ENCODE peak calls at places on chromosomes 13 and 19, in eight cellular contexts. One of them, this sample, is unnamed.

GRCh38 chr13:20711301-20712044 is 8.0 kb downstream of the IL17D start:
- DNase-seq in left colon: no peak
- DNase-seq in astrocyte: no peak
- DNase-seq in stimulated activated CD4-positive, alpha-beta T cell treated with anti-CD3 and anti-CD28 coated beads, Interleukin-15, amount 100 ng/mL, for 48 hours: no peak
- DNase-seq in HFF-Myc: no peak
- DNase-seq in nephron progenitor cell: peak
- DNase-seq in hepatic stellate cell: no peak
- DNase-seq in RPMI7951: no peak
- DNase-seq in this sample: no peak

GRCh38 chr13:30124131-30124768 is 183.1 kb downstream of the KATNAL1 start:
- DNase-seq in left colon: peak
- DNase-seq in astrocyte: no peak
- DNase-seq in stimulated activated CD4-positive, alpha-beta T cell treated with anti-CD3 and anti-CD28 coated beads, Interleukin-15, amount 100 ng/mL, for 48 hours: no peak
- DNase-seq in HFF-Myc: no peak
- DNase-seq in nephron progenitor cell: no peak
- DNase-seq in hepatic stellate cell: no peak
- DNase-seq in RPMI7951: no peak
- DNase-seq in this sample: no peak

GRCh38 chr19:41195675-41196497 is 2.9 kb downstream of the CYP2S1 start:
- DNase-seq in left colon: no peak
- DNase-seq in astrocyte: no peak
- DNase-seq in stimulated activated CD4-positive, alpha-beta T cell treated with anti-CD3 and anti-CD28 coated beads, Interleukin-15, amount 100 ng/mL, for 48 hours: no peak
- DNase-seq in HFF-Myc: no peak
- DNase-seq in nephron progenitor cell: no peak
- DNase-seq in hepatic stellate cell: peak
- DNase-seq in RPMI7951: peak
- DNase-seq in this sample: no peak

GRCh38 chr19:10915511-10916091 is 12.8 kb downstream of the YIPF2 start:
- DNase-seq in left colon: no peak
- DNase-seq in astrocyte: peak
- DNase-seq in stimulated activated CD4-positive, alpha-beta T cell treated with anti-CD3 and anti-CD28 coated beads, Interleukin-15, amount 100 ng/mL, for 48 hours: no peak
- DNase-seq in HFF-Myc: peak
- DNase-seq in nephron progenitor cell: no peak
- DNase-seq in hepatic stellate cell: peak
- DNase-seq in RPMI7951: peak
- DNase-seq in this sample: no peak

GRCh38 chr13:32178763-32179162 is 136.4 kb downstream of the ZAR1L start:
- DNase-seq in left colon: no peak
- DNase-seq in astrocyte: no peak
- DNase-seq in stimulated activated CD4-positive, alpha-beta T cell treated with anti-CD3 and anti-CD28 coated beads, Interleukin-15, amount 100 ng/mL, for 48 hours: no peak
- DNase-seq in HFF-Myc: no peak
- DNase-seq in nephron progenitor cell: no peak
- DNase-seq in hepatic stellate cell: no peak
- DNase-seq in RPMI7951: no peak
- DNase-seq in this sample: no peak

GRCh38 chr13:19981685-19982238 is 23.2 kb downstream of the ZMYM2 start:
- DNase-seq in left colon: no peak
- DNase-seq in astrocyte: no peak
- DNase-seq in stimulated activated CD4-positive, alpha-beta T cell treated with anti-CD3 and anti-CD28 coated beads, Interleukin-15, amount 100 ng/mL, for 48 hours: no peak
- DNase-seq in HFF-Myc: no peak
- DNase-seq in nephron progenitor cell: no peak
- DNase-seq in hepatic stellate cell: peak
- DNase-seq in RPMI7951: no peak
- DNase-seq in this sample: no peak

GRCh38 chr13:61600360-61601033 is 184.8 kb upstream of the PCDH20 start:
- DNase-seq in left colon: no peak
- DNase-seq in astrocyte: no peak
- DNase-seq in stimulated activated CD4-positive, alpha-beta T cell treated with anti-CD3 and anti-CD28 coated beads, Interleukin-15, amount 100 ng/mL, for 48 hours: no peak
- DNase-seq in HFF-Myc: no peak
- DNase-seq in nephron progenitor cell: no peak
- DNase-seq in hepatic stellate cell: no peak
- DNase-seq in RPMI7951: no peak
- DNase-seq in this sample: no peak

GRCh38 chr19:50465986-50466771 is 10.1 kb upstream of the EMC10 start:
- DNase-seq in left colon: peak
- DNase-seq in astrocyte: no peak
- DNase-seq in stimulated activated CD4-positive, alpha-beta T cell treated with anti-CD3 and anti-CD28 coated beads, Interleukin-15, amount 100 ng/mL, for 48 hours: no peak
- DNase-seq in HFF-Myc: no peak
- DNase-seq in nephron progenitor cell: peak
- DNase-seq in hepatic stellate cell: peak
- DNase-seq in RPMI7951: peak
- DNase-seq in this sample: no peak

GRCh38 chr13:90455861-90456260 is 891.6 kb upstream of the MIR17HG start:
- DNase-seq in left colon: no peak
- DNase-seq in astrocyte: no peak
- DNase-seq in stimulated activated CD4-positive, alpha-beta T cell treated with anti-CD3 and anti-CD28 coated beads, Interleukin-15, amount 100 ng/mL, for 48 hours: no peak
- DNase-seq in HFF-Myc: no peak
- DNase-seq in nephron progenitor cell: no peak
- DNase-seq in hepatic stellate cell: no peak
- DNase-seq in RPMI7951: no peak
- DNase-seq in this sample: no peak

GRCh38 chr13:109226631-109227030 is 559.8 kb downstream of the IRS2 start:
- DNase-seq in left colon: no peak
- DNase-seq in astrocyte: peak
- DNase-seq in stimulated activated CD4-positive, alpha-beta T cell treated with anti-CD3 and anti-CD28 coated beads, Interleukin-15, amount 100 ng/mL, for 48 hours: no peak
- DNase-seq in HFF-Myc: no peak
- DNase-seq in nephron progenitor cell: no peak
- DNase-seq in hepatic stellate cell: no peak
- DNase-seq in RPMI7951: no peak
- DNase-seq in this sample: no peak

GRCh38 chr13:62085337-62085736 is 669.7 kb upstream of the PCDH20 start:
- DNase-seq in left colon: no peak
- DNase-seq in astrocyte: no peak
- DNase-seq in stimulated activated CD4-positive, alpha-beta T cell treated with anti-CD3 and anti-CD28 coated beads, Interleukin-15, amount 100 ng/mL, for 48 hours: no peak
- DNase-seq in HFF-Myc: no peak
- DNase-seq in nephron progenitor cell: no peak
- DNase-seq in hepatic stellate cell: no peak
- DNase-seq in RPMI7951: no peak
- DNase-seq in this sample: no peak

GRCh38 chr13:34816118-34816517 is 126.0 kb upstream of the NBEA start:
- DNase-seq in left colon: no peak
- DNase-seq in astrocyte: no peak
- DNase-seq in stimulated activated CD4-positive, alpha-beta T cell treated with anti-CD3 and anti-CD28 coated beads, Interleukin-15, amount 100 ng/mL, for 48 hours: no peak
- DNase-seq in HFF-Myc: no peak
- DNase-seq in nephron progenitor cell: no peak
- DNase-seq in hepatic stellate cell: no peak
- DNase-seq in RPMI7951: no peak
- DNase-seq in this sample: no peak

GRCh38 chr13:106210327-106210726 is 325.1 kb downstream of the EFNB2 start:
- DNase-seq in left colon: no peak
- DNase-seq in astrocyte: no peak
- DNase-seq in stimulated activated CD4-positive, alpha-beta T cell treated with anti-CD3 and anti-CD28 coated beads, Interleukin-15, amount 100 ng/mL, for 48 hours: no peak
- DNase-seq in HFF-Myc: no peak
- DNase-seq in nephron progenitor cell: no peak
- DNase-seq in hepatic stellate cell: no peak
- DNase-seq in RPMI7951: no peak
- DNase-seq in this sample: no peak

GRCh38 chr13:25910243-25910642 is 141.6 kb downstream of the SHISA2 start:
- DNase-seq in left colon: no peak
- DNase-seq in astrocyte: no peak
- DNase-seq in stimulated activated CD4-positive, alpha-beta T cell treated with anti-CD3 and anti-CD28 coated beads, Interleukin-15, amount 100 ng/mL, for 48 hours: no peak
- DNase-seq in HFF-Myc: no peak
- DNase-seq in nephron progenitor cell: no peak
- DNase-seq in hepatic stellate cell: no peak
- DNase-seq in RPMI7951: no peak
- DNase-seq in this sample: no peak

GRCh38 chr19:19276851-19277250 is 3.8 kb upstream of the TM6SF2 start:
- DNase-seq in left colon: no peak
- DNase-seq in astrocyte: no peak
- DNase-seq in stimulated activated CD4-positive, alpha-beta T cell treated with anti-CD3 and anti-CD28 coated beads, Interleukin-15, amount 100 ng/mL, for 48 hours: no peak
- DNase-seq in HFF-Myc: no peak
- DNase-seq in nephron progenitor cell: no peak
- DNase-seq in hepatic stellate cell: no peak
- DNase-seq in RPMI7951: no peak
- DNase-seq in this sample: peak

GRCh38 chr19:45200614-45201013 is 22.0 kb downstream of the BLOC1S3 start:
- DNase-seq in left colon: no peak
- DNase-seq in astrocyte: no peak
- DNase-seq in stimulated activated CD4-positive, alpha-beta T cell treated with anti-CD3 and anti-CD28 coated beads, Interleukin-15, amount 100 ng/mL, for 48 hours: no peak
- DNase-seq in HFF-Myc: peak
- DNase-seq in nephron progenitor cell: peak
- DNase-seq in hepatic stellate cell: no peak
- DNase-seq in RPMI7951: peak
- DNase-seq in this sample: no peak

GRCh38 chr13:77143325-77143907 is 116.5 kb upstream of the FBXL3 start:
- DNase-seq in left colon: no peak
- DNase-seq in astrocyte: no peak
- DNase-seq in stimulated activated CD4-positive, alpha-beta T cell treated with anti-CD3 and anti-CD28 coated beads, Interleukin-15, amount 100 ng/mL, for 48 hours: no peak
- DNase-seq in HFF-Myc: no peak
- DNase-seq in nephron progenitor cell: no peak
- DNase-seq in hepatic stellate cell: no peak
- DNase-seq in RPMI7951: no peak
- DNase-seq in this sample: no peak

GRCh38 chr13:34886987-34887386 is 55.1 kb upstream of the NBEA start:
- DNase-seq in left colon: no peak
- DNase-seq in astrocyte: no peak
- DNase-seq in stimulated activated CD4-positive, alpha-beta T cell treated with anti-CD3 and anti-CD28 coated beads, Interleukin-15, amount 100 ng/mL, for 48 hours: no peak
- DNase-seq in HFF-Myc: no peak
- DNase-seq in nephron progenitor cell: no peak
- DNase-seq in hepatic stellate cell: no peak
- DNase-seq in RPMI7951: no peak
- DNase-seq in this sample: no peak

GRCh38 chr19:6260912-6261636 is 18.7 kb downstream of the MLLT1 start:
- DNase-seq in left colon: no peak
- DNase-seq in astrocyte: no peak
- DNase-seq in stimulated activated CD4-positive, alpha-beta T cell treated with anti-CD3 and anti-CD28 coated beads, Interleukin-15, amount 100 ng/mL, for 48 hours: peak
- DNase-seq in HFF-Myc: no peak
- DNase-seq in nephron progenitor cell: peak
- DNase-seq in hepatic stellate cell: peak
- DNase-seq in RPMI7951: no peak
- DNase-seq in this sample: no peak

GRCh38 chr19:12564016-12564664 is 12.9 kb upstream of the ZNF564 start:
- DNase-seq in left colon: peak
- DNase-seq in astrocyte: peak
- DNase-seq in stimulated activated CD4-positive, alpha-beta T cell treated with anti-CD3 and anti-CD28 coated beads, Interleukin-15, amount 100 ng/mL, for 48 hours: peak
- DNase-seq in HFF-Myc: peak
- DNase-seq in nephron progenitor cell: peak
- DNase-seq in hepatic stellate cell: peak
- DNase-seq in RPMI7951: peak
- DNase-seq in this sample: peak

GRCh38 chr13:100525453-100526298 is 62.9 kb downstream of the GGACT start:
- DNase-seq in left colon: no peak
- DNase-seq in astrocyte: no peak
- DNase-seq in stimulated activated CD4-positive, alpha-beta T cell treated with anti-CD3 and anti-CD28 coated beads, Interleukin-15, amount 100 ng/mL, for 48 hours: no peak
- DNase-seq in HFF-Myc: no peak
- DNase-seq in nephron progenitor cell: peak
- DNase-seq in hepatic stellate cell: no peak
- DNase-seq in RPMI7951: no peak
- DNase-seq in this sample: no peak

GRCh38 chr19:355134-355533 is 10.5 kb upstream of the MIER2 start:
- DNase-seq in left colon: no peak
- DNase-seq in astrocyte: no peak
- DNase-seq in stimulated activated CD4-positive, alpha-beta T cell treated with anti-CD3 and anti-CD28 coated beads, Interleukin-15, amount 100 ng/mL, for 48 hours: no peak
- DNase-seq in HFF-Myc: no peak
- DNase-seq in nephron progenitor cell: no peak
- DNase-seq in hepatic stellate cell: no peak
- DNase-seq in RPMI7951: peak
- DNase-seq in this sample: no peak

GRCh38 chr13:97875911-97876310 is 77.6 kb upstream of the IPO5 start:
- DNase-seq in left colon: no peak
- DNase-seq in astrocyte: no peak
- DNase-seq in stimulated activated CD4-positive, alpha-beta T cell treated with anti-CD3 and anti-CD28 coated beads, Interleukin-15, amount 100 ng/mL, for 48 hours: no peak
- DNase-seq in HFF-Myc: no peak
- DNase-seq in nephron progenitor cell: no peak
- DNase-seq in hepatic stellate cell: no peak
- DNase-seq in RPMI7951: no peak
- DNase-seq in this sample: no peak

GRCh38 chr19:6387372-6387771 is 5.6 kb downstream of the GTF2F1 start:
- DNase-seq in left colon: no peak
- DNase-seq in astrocyte: no peak
- DNase-seq in stimulated activated CD4-positive, alpha-beta T cell treated with anti-CD3 and anti-CD28 coated beads, Interleukin-15, amount 100 ng/mL, for 48 hours: no peak
- DNase-seq in HFF-Myc: no peak
- DNase-seq in nephron progenitor cell: no peak
- DNase-seq in hepatic stellate cell: no peak
- DNase-seq in RPMI7951: no peak
- DNase-seq in this sample: peak

GRCh38 chr19:5466814-5467291 is 11.6 kb downstream of the ZNRF4 start:
- DNase-seq in left colon: no peak
- DNase-seq in astrocyte: no peak
- DNase-seq in stimulated activated CD4-positive, alpha-beta T cell treated with anti-CD3 and anti-CD28 coated beads, Interleukin-15, amount 100 ng/mL, for 48 hours: no peak
- DNase-seq in HFF-Myc: no peak
- DNase-seq in nephron progenitor cell: no peak
- DNase-seq in hepatic stellate cell: no peak
- DNase-seq in RPMI7951: peak
- DNase-seq in this sample: no peak

GRCh38 chr19:55173717-55174409 is 6.2 kb downstream of the SYT5 start:
- DNase-seq in left colon: no peak
- DNase-seq in astrocyte: no peak
- DNase-seq in stimulated activated CD4-positive, alpha-beta T cell treated with anti-CD3 and anti-CD28 coated beads, Interleukin-15, amount 100 ng/mL, for 48 hours: peak
- DNase-seq in HFF-Myc: no peak
- DNase-seq in nephron progenitor cell: peak
- DNase-seq in hepatic stellate cell: peak
- DNase-seq in RPMI7951: peak
- DNase-seq in this sample: no peak